ENCODE peak calls at places on chromosomes 16 and 17, in eight cellular contexts. Z, D, Y, G, K, S, E and C are unnamed samples.

GRCh38 chr17:34291721-34292348 is 6.3 kb downstream of the CCL11 start:
- DNase-seq in Y (no peak), G (no peak), S (no peak), E (no peak), Z (no peak), K (no peak), D (no peak), C (no peak)

GRCh38 chr17:49577651-49577935 is 1.9 kb downstream of the NXPH3 start:
- DNase-seq in Z (no peak), Y (no peak), K (no peak), G (no peak), S (no peak), E (no peak), D (no peak), C (no peak)

GRCh38 chr16:89706446-89707260 is 5.1 kb upstream of the SPATA2L start:
- DNase-seq in Z (no peak), D (no peak), Y (no peak), G (no peak), S (no peak), E (no peak), K (peak), C (no peak)

GRCh38 chr17:77591231-77591785 is 367.2 kb upstream of the TNRC6C start:
- DNase-seq in G (peak), Y (no peak), D (no peak), E (no peak), K (no peak), Z (no peak), S (no peak), C (no peak)

GRCh38 chr16:65024649-65025243 is 97.1 kb downstream of the CDH11 start:
- DNase-seq in D (no peak), S (no peak), Y (no peak), K (no peak), E (no peak), G (no peak), Z (no peak), C (no peak)

GRCh38 chr17:70086468-70086867 is 11.4 kb downstream of the KCNJ16 start:
- DNase-seq in Y (no peak), K (no peak), Z (no peak), D (no peak), E (no peak), G (no peak), S (no peak), C (no peak)

GRCh38 chr17:40632206-40632605 is 15.4 kb downstream of the SMARCE1 start:
- DNase-seq in S (no peak), K (no peak), E (no peak), D (no peak), G (no peak), Z (no peak), Y (no peak), C (no peak)

GRCh38 chr16:87556941-87557459 is 45.3 kb upstream of the JPH3 start:
- DNase-seq in D (no peak), G (no peak), Y (no peak), K (peak), E (no peak), S (no peak), Z (peak), C (no peak)

GRCh38 chr17:40605301-40605700 is 40.0 kb upstream of the CCR7 start:
- DNase-seq in D (no peak), Z (no peak), S (no peak), Y (no peak), G (no peak), E (no peak), K (no peak), C (no peak)

GRCh38 chr16:68921654-68922053 is 78.3 kb downstream of the TANGO6 start:
- DNase-seq in S (no peak), G (no peak), E (peak), Z (no peak), D (peak), K (no peak), Y (no peak), C (no peak)

GRCh38 chr17:80103061-80103481 is 1.7 kb downstream of the GAA start:
- DNase-seq in G (no peak), S (no peak), E (no peak), Z (no peak), Y (no peak), K (no peak), D (no peak), C (no peak)

GRCh38 chr17:75842963-75843576 is 1.1 kb downstream of the UNC13D start:
- DNase-seq in G (peak), K (no peak), Z (no peak), D (no peak), E (no peak), S (no peak), Y (no peak), C (no peak)

GRCh38 chr16:17002557-17002956 is 468.2 kb downstream of the XYLT1 start:
- DNase-seq in Y (no peak), G (no peak), Z (no peak), K (no peak), S (no peak), E (no peak), D (no peak), C (no peak)

GRCh38 chr16:88770459-88771293 is 14.3 kb downstream of the PIEZO1 start:
- DNase-seq in S (no peak), D (peak), E (peak), Y (no peak), Z (peak), K (no peak), G (peak), C (no peak)

GRCh38 chr16:4376126-4376819 is 4.6 kb downstream of the VASN start:
- DNase-seq in S (peak), Z (peak), Y (no peak), E (no peak), K (peak), D (peak), G (peak), C (no peak)

GRCh38 chr17:10698116-10698818 is 873 bp downstream of the ADPRM start:
- DNase-seq in E (peak), G (no peak), D (no peak), Z (no peak), Y (no peak), K (no peak), S (no peak), C (no peak)

GRCh38 chr17:56633681-56634080 is 40.2 kb downstream of the NOG start:
- DNase-seq in E (no peak), K (no peak), Z (no peak), G (no peak), S (no peak), Y (no peak), D (no peak), C (no peak)

GRCh38 chr16:67481561-67482259 is 753 bp upstream of the ATP6V0D1 start:
- DNase-seq in S (no peak), K (peak), Z (peak), E (no peak), D (peak), G (peak), Y (no peak), C (no peak)

GRCh38 chr16:11824362-11824761 is 27.0 kb downstream of the RSL1D1 start:
- DNase-seq in G (peak), Z (peak), D (peak), K (no peak), Y (no peak), E (peak), S (no peak), C (no peak)

GRCh38 chr17:61235001-61235820 is 164.4 kb upstream of the TBX2 start:
- DNase-seq in K (no peak), D (no peak), E (peak), Z (no peak), G (no peak), S (no peak), Y (no peak), C (no peak)

GRCh38 chr16:51407921-51408320 is 256.9 kb upstream of the SALL1 start:
- DNase-seq in G (no peak), Y (no peak), K (no peak), D (no peak), E (no peak), Z (no peak), S (no peak), C (no peak)

GRCh38 chr17:52145496-52145895 is 13.0 kb downstream of the CA10 start:
- DNase-seq in Z (no peak), E (peak), G (no peak), Y (no peak), S (no peak), K (no peak), D (no peak), C (no peak)

GRCh38 chr16:77569406-77569805 is 134.6 kb upstream of the ADAMTS18 start:
- DNase-seq in G (no peak), E (no peak), Y (no peak), Z (no peak), S (no peak), K (no peak), D (no peak), C (no peak)

GRCh38 chr17:50708050-50709000 is 611 bp upstream of the ANKRD40 start:
- DNase-seq in S (no peak), E (no peak), D (no peak), Z (no peak), K (no peak), Y (no peak), G (no peak), C (no peak)

GRCh38 chr17:48056246-48056745 is 8.1 kb downstream of the NFE2L1 start:
- DNase-seq in D (no peak), E (no peak), Z (no peak), S (no peak), G (no peak), K (no peak), Y (no peak), C (no peak)

GRCh38 chr16:87279094-87279658 is 38.0 kb downstream of the C16orf95 start:
- DNase-seq in Z (no peak), S (no peak), G (no peak), D (no peak), Y (no peak), E (no peak), K (no peak), C (no peak)

GRCh38 chr16:50300942-50301625 is 34.7 kb downstream of the ADCY7 start:
- DNase-seq in E (no peak), G (peak), Y (no peak), K (no peak), Z (no peak), S (no peak), D (peak), C (peak)